ENCODE peak calls at places on chromosomes 13 and 19, in eight cellular contexts. F is heart left ventricle, M is Peyer's patch, Q is uterus, Z is H1, J is heart right ventricle, V is PC-9, Y is SK-N-SH. K is an unnamed sample. For H3K36me3 and H3K4me1, the result is how much of the 10 kb centered on the place peaks cover.

GRCh38 chr13:80338781-80339577 is 1.9 kb downstream of the SPRY2 start:
- DNase-seq in F (peak), M (peak), Q (peak), Z (peak), J (peak), V (peak), Y (peak), K (peak)

GRCh38 chr13:44004881-44005280 is 125.2 kb downstream of the LACC1 start:
- DNase-seq in F (no peak), M (no peak), Q (no peak), Z (no peak), J (no peak), V (no peak), Y (no peak), K (no peak)

GRCh38 chr19:6421075-6422014 is 3.3 kb downstream of the KHSRP start:
- DNase-seq in F (no peak), M (no peak), Q (no peak), Z (no peak), J (no peak), V (no peak), Y (peak), K (no peak)

GRCh38 chr13:99688776-99689175 is 187.5 kb downstream of the TM9SF2 start:
- DNase-seq in F (no peak), M (no peak), Q (no peak), Z (no peak), J (no peak), V (no peak), Y (no peak), K (no peak)

GRCh38 chr13:66659291-66660012 is 570.7 kb downstream of the PCDH9 start:
- DNase-seq in F (no peak), M (no peak), Q (no peak), Z (no peak), J (no peak), V (peak), Y (no peak), K (no peak)

GRCh38 chr19:36013280-36014028 is 559 bp downstream of the ALKBH6 start:
- DNase-seq in F (no peak), M (no peak), Q (no peak), Z (no peak), J (no peak), V (no peak), Y (no peak), K (no peak)

GRCh38 chr13:111909971-111910671 is 156.8 kb upstream of the SOX1 start:
- DNase-seq in F (no peak), M (peak), Q (no peak), Z (peak), J (no peak), V (no peak), Y (no peak), K (no peak)

GRCh38 chr13:37107868-37108267 is 2.4 kb upstream of the CSNK1A1L start:
- DNase-seq in F (no peak), M (no peak), Q (no peak), Z (no peak), J (no peak), V (no peak), Y (no peak), K (no peak)

GRCh38 chr13:76086729-76087128 is 450.6 kb downstream of the LMO7 start:
- DNase-seq in F (no peak), M (no peak), Q (no peak), Z (no peak), J (no peak), V (no peak), Y (no peak), K (no peak)

GRCh38 chr19:37303591-37304171 is 67.2 kb upstream of the ZNF527 start:
- DNase-seq in F (no peak), M (no peak), Q (no peak), Z (no peak), J (no peak), V (no peak), Y (peak), K (no peak)

GRCh38 chr13:92196566-92197256 is 798.3 kb downstream of the GPC5 start:
- DNase-seq in F (no peak), M (no peak), Q (no peak), Z (no peak), J (no peak), V (no peak), Y (peak), K (no peak)

GRCh38 chr13:98403076-98403475 is 173.8 kb downstream of the STK24 start:
- DNase-seq in F (no peak), M (no peak), Q (no peak), Z (no peak), J (no peak), V (no peak), Y (no peak), K (no peak)
- H3K36me3 ChIP-seq in F (under half), M (under half), Q (under half), Z (under half), J (under half), V (under half), Y (under half), K (under half)

DNA sequence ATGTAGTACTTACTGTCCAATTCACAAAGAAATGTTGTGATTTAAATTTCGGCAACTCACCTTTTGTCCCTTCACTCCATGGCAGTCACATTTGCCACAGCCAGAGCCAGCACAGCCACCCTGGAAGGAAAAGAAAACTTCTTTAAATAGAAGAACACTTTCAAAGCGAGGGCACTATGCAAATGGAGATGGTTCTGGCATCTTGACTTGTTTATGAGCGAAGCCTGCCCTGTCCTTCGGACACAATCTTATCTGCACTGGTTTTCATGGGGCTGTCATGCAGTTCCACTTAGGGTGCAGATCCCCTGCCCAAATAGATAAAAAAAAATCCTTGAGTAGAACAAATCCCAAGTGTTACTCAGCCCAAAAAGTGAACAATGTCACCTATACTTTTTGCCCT is 64.3 kb downstream of the COL4A1 start:
- DNase-seq in F (no peak), M (no peak), Q (no peak), Z (peak), J (no peak), V (no peak), Y (no peak), K (no peak)
- H3K4me1 ChIP-seq in F (half or more), M (under half), Q (under half), Z (under half), J (half or more), V (under half), Y (under half), K (under half)

GRCh38 chr19:44986389-44986788 is 14.9 kb upstream of the RELB start:
- DNase-seq in F (no peak), M (no peak), Q (no peak), Z (no peak), J (no peak), V (no peak), Y (no peak), K (no peak)

GRCh38 chr19:44984005-44984404 is 17.3 kb upstream of the RELB start:
- DNase-seq in F (no peak), M (no peak), Q (no peak), Z (no peak), J (no peak), V (no peak), Y (no peak), K (no peak)

GRCh38 chr19:44987148-44987675 is 14.1 kb upstream of the RELB start:
- DNase-seq in F (no peak), M (no peak), Q (no peak), Z (no peak), J (no peak), V (no peak), Y (no peak), K (no peak)

GRCh38 chr19:44988896-44989563 is 12.2 kb upstream of the RELB start:
- DNase-seq in F (peak), M (peak), Q (peak), Z (peak), J (peak), V (peak), Y (peak), K (peak)

GRCh38 chr19:44985445-44985844 is 15.8 kb upstream of the RELB start:
- DNase-seq in F (no peak), M (no peak), Q (no peak), Z (no peak), J (no peak), V (no peak), Y (no peak), K (no peak)
- H3K36me3 ChIP-seq in F (half or more), M (half or more), Q (under half), Z (under half), J (under half), V (under half), Y (under half), K (under half)

GRCh38 chr19:45098521-45099464 is 5.8 kb downstream of the PPP1R37 start:
- DNase-seq in F (no peak), M (no peak), Q (no peak), Z (no peak), J (peak), V (no peak), Y (no peak), K (no peak)
- H3K4me1 ChIP-seq in F (half or more), M (under half), Q (under half), Z (under half), J (half or more), V (under half), Y (under half), K (under half)

GRCh38 chr19:34452671-34453253 is 24.6 kb downstream of the UBA2 start:
- DNase-seq in F (no peak), M (no peak), Q (no peak), Z (no peak), J (no peak), V (no peak), Y (no peak), K (no peak)

DNA sequence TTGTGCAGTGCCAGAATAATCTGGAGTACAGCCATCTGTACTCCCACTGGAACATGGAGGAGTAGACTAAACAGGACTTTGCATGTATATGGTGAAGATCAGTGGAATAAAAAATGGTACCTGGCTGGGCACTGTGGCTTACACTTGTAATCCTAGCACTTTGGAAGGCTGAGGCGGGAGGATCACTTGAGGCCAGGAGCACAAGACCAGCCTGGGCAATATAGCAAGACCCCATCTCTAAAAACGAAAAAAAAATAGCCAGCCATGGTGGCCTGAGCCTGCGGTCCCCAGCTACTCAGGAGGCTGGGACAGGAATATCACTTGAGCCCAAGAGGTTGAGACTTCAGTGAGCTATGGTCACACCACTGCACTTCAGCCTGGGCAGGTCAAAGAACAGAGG is 20.0 kb downstream of the UBA2 start:
- DNase-seq in F (no peak), M (no peak), Q (no peak), Z (no peak), J (no peak), V (no peak), Y (no peak), K (no peak)
- H3K36me3 ChIP-seq in F (half or more), M (half or more), Q (under half), Z (under half), J (half or more), V (half or more), Y (half or more), K (under half)

GRCh38 chr19:10565028-10565566 is 713 bp downstream of the KRI1 start:
- DNase-seq in F (no peak), M (peak), Q (no peak), Z (no peak), J (peak), V (no peak), Y (peak), K (no peak)

GRCh38 chr19:10566658-10567410 is 1.0 kb upstream of the KRI1 start:
- DNase-seq in F (no peak), M (peak), Q (no peak), Z (no peak), J (no peak), V (no peak), Y (no peak), K (peak)

GRCh38 chr19:10567696-10568443 is 909 bp downstream of the CDKN2D start:
- DNase-seq in F (no peak), M (peak), Q (no peak), Z (no peak), J (no peak), V (no peak), Y (no peak), K (no peak)

GRCh38 chr19:10566408-10566657 is 523 bp upstream of the KRI1 start:
- DNase-seq in F (no peak), M (no peak), Q (no peak), Z (no peak), J (no peak), V (no peak), Y (no peak), K (no peak)

GRCh38 chr19:10565567-10566407 is at the start of gene KRI1:
- DNase-seq in F (peak), M (peak), Q (peak), Z (peak), J (peak), V (peak), Y (peak), K (peak)
- H3K4me1 ChIP-seq in F (under half), M (under half), Q (under half), Z (under half), J (under half), V (under half), Y (under half), K (under half)

K was measured in aorta.